ENCODE peak calls at places on chromosomes 7 and 10, in seven cellular contexts. One of them, this sample, is unnamed.

GRCh38 chr10:79381804-79382221 is 34.5 kb downstream of the PPIF start:
- DNase-seq in activated CD8-positive, alpha-beta memory T cell treated with anti-CD3 and anti-CD28 coated beads for 1 hour: no peak
- DNase-seq in dorsolateral prefrontal cortex: no peak
- DNase-seq in stimulated activated effector memory CD8-positive, alpha-beta T cell treated with anti-CD3 and anti-CD28 coated beads, Interleukin-12 subunit alpha, Interleukin-12 subunit beta, amount 100 ng/mL, for 72 hours: no peak
- DNase-seq in left cardiac atrium: peak; percentile 81
- DNase-seq in A549: no peak
- DNase-seq in tibial nerve: no peak
- DNase-seq in this sample: no peak

GRCh38 chr10:132575320-132576201 is 38.0 kb downstream of the INPP5A start:
- DNase-seq in activated CD8-positive, alpha-beta memory T cell treated with anti-CD3 and anti-CD28 coated beads for 1 hour: no peak
- DNase-seq in dorsolateral prefrontal cortex: no peak
- DNase-seq in stimulated activated effector memory CD8-positive, alpha-beta T cell treated with anti-CD3 and anti-CD28 coated beads, Interleukin-12 subunit alpha, Interleukin-12 subunit beta, amount 100 ng/mL, for 72 hours: peak; percentile 71
- DNase-seq in left cardiac atrium: peak; percentile 62
- DNase-seq in A549: no peak
- DNase-seq in tibial nerve: no peak
- DNase-seq in this sample: no peak

GRCh38 chr7:44697136-44698045 is 51.3 kb upstream of the ZMIZ2 start:
- DNase-seq in activated CD8-positive, alpha-beta memory T cell treated with anti-CD3 and anti-CD28 coated beads for 1 hour: no peak
- DNase-seq in dorsolateral prefrontal cortex: no peak
- DNase-seq in stimulated activated effector memory CD8-positive, alpha-beta T cell treated with anti-CD3 and anti-CD28 coated beads, Interleukin-12 subunit alpha, Interleukin-12 subunit beta, amount 100 ng/mL, for 72 hours: no peak
- DNase-seq in left cardiac atrium: no peak
- DNase-seq in A549: no peak
- DNase-seq in tibial nerve: no peak
- DNase-seq in this sample: no peak

GRCh38 chr10:78516741-78517140 is 483.1 kb downstream of the RPS24 start:
- DNase-seq in activated CD8-positive, alpha-beta memory T cell treated with anti-CD3 and anti-CD28 coated beads for 1 hour: no peak
- DNase-seq in dorsolateral prefrontal cortex: no peak
- DNase-seq in stimulated activated effector memory CD8-positive, alpha-beta T cell treated with anti-CD3 and anti-CD28 coated beads, Interleukin-12 subunit alpha, Interleukin-12 subunit beta, amount 100 ng/mL, for 72 hours: no peak
- DNase-seq in left cardiac atrium: no peak
- DNase-seq in A549: no peak
- DNase-seq in tibial nerve: no peak
- DNase-seq in this sample: no peak

GRCh38 chr10:71005337-71006305 is 117.3 kb upstream of the PCBD1 start:
- DNase-seq in activated CD8-positive, alpha-beta memory T cell treated with anti-CD3 and anti-CD28 coated beads for 1 hour: no peak
- DNase-seq in dorsolateral prefrontal cortex: no peak
- DNase-seq in stimulated activated effector memory CD8-positive, alpha-beta T cell treated with anti-CD3 and anti-CD28 coated beads, Interleukin-12 subunit alpha, Interleukin-12 subunit beta, amount 100 ng/mL, for 72 hours: no peak
- DNase-seq in left cardiac atrium: peak; percentile 45
- DNase-seq in A549: no peak
- DNase-seq in tibial nerve: no peak
- DNase-seq in this sample: no peak

GRCh38 chr10:43263551-43264323 is 3.1 kb downstream of the RASGEF1A start:
- DNase-seq in activated CD8-positive, alpha-beta memory T cell treated with anti-CD3 and anti-CD28 coated beads for 1 hour: no peak
- DNase-seq in dorsolateral prefrontal cortex: no peak
- DNase-seq in stimulated activated effector memory CD8-positive, alpha-beta T cell treated with anti-CD3 and anti-CD28 coated beads, Interleukin-12 subunit alpha, Interleukin-12 subunit beta, amount 100 ng/mL, for 72 hours: peak; percentile 49
- DNase-seq in left cardiac atrium: no peak
- DNase-seq in A549: peak; percentile 68
- DNase-seq in tibial nerve: no peak
- DNase-seq in this sample: no peak

GRCh38 chr10:110005716-110006115 is 2.1 kb upstream of the ADD3 start:
- DNase-seq in activated CD8-positive, alpha-beta memory T cell treated with anti-CD3 and anti-CD28 coated beads for 1 hour: no peak
- DNase-seq in dorsolateral prefrontal cortex: peak; percentile 48
- DNase-seq in stimulated activated effector memory CD8-positive, alpha-beta T cell treated with anti-CD3 and anti-CD28 coated beads, Interleukin-12 subunit alpha, Interleukin-12 subunit beta, amount 100 ng/mL, for 72 hours: no peak
- DNase-seq in left cardiac atrium: peak; percentile 35
- DNase-seq in A549: no peak
- DNase-seq in tibial nerve: no peak
- DNase-seq in this sample: no peak

GRCh38 chr10:43013065-43013464 is 63.8 kb upstream of the RET start:
- DNase-seq in activated CD8-positive, alpha-beta memory T cell treated with anti-CD3 and anti-CD28 coated beads for 1 hour: no peak
- DNase-seq in dorsolateral prefrontal cortex: no peak
- DNase-seq in stimulated activated effector memory CD8-positive, alpha-beta T cell treated with anti-CD3 and anti-CD28 coated beads, Interleukin-12 subunit alpha, Interleukin-12 subunit beta, amount 100 ng/mL, for 72 hours: no peak
- DNase-seq in left cardiac atrium: no peak
- DNase-seq in A549: no peak
- DNase-seq in tibial nerve: no peak
- DNase-seq in this sample: no peak

GRCh38 chr10:62681211-62681940 is 123.1 kb upstream of the ADO start:
- DNase-seq in activated CD8-positive, alpha-beta memory T cell treated with anti-CD3 and anti-CD28 coated beads for 1 hour: peak; percentile 42
- DNase-seq in dorsolateral prefrontal cortex: no peak
- DNase-seq in stimulated activated effector memory CD8-positive, alpha-beta T cell treated with anti-CD3 and anti-CD28 coated beads, Interleukin-12 subunit alpha, Interleukin-12 subunit beta, amount 100 ng/mL, for 72 hours: peak; percentile 83
- DNase-seq in left cardiac atrium: no peak
- DNase-seq in A549: no peak
- DNase-seq in tibial nerve: no peak
- DNase-seq in this sample: no peak

GRCh38 chr10:79327090-79327457 is 20.2 kb upstream of the PPIF start:
- DNase-seq in activated CD8-positive, alpha-beta memory T cell treated with anti-CD3 and anti-CD28 coated beads for 1 hour: no peak
- DNase-seq in dorsolateral prefrontal cortex: no peak
- DNase-seq in stimulated activated effector memory CD8-positive, alpha-beta T cell treated with anti-CD3 and anti-CD28 coated beads, Interleukin-12 subunit alpha, Interleukin-12 subunit beta, amount 100 ng/mL, for 72 hours: no peak
- DNase-seq in left cardiac atrium: peak; percentile 6
- DNase-seq in A549: no peak
- DNase-seq in tibial nerve: no peak
- DNase-seq in this sample: no peak

GRCh38 chr7:90596745-90597526 is 815 bp downstream of the CDK14 start:
- DNase-seq in activated CD8-positive, alpha-beta memory T cell treated with anti-CD3 and anti-CD28 coated beads for 1 hour: no peak
- DNase-seq in dorsolateral prefrontal cortex: no peak
- DNase-seq in stimulated activated effector memory CD8-positive, alpha-beta T cell treated with anti-CD3 and anti-CD28 coated beads, Interleukin-12 subunit alpha, Interleukin-12 subunit beta, amount 100 ng/mL, for 72 hours: no peak
- DNase-seq in left cardiac atrium: no peak
- DNase-seq in A549: no peak
- DNase-seq in tibial nerve: no peak
- DNase-seq in this sample: no peak

GRCh38 chr7:34059551-34059840 is 154.2 kb downstream of the BMPER start:
- DNase-seq in activated CD8-positive, alpha-beta memory T cell treated with anti-CD3 and anti-CD28 coated beads for 1 hour: no peak
- DNase-seq in dorsolateral prefrontal cortex: no peak
- DNase-seq in stimulated activated effector memory CD8-positive, alpha-beta T cell treated with anti-CD3 and anti-CD28 coated beads, Interleukin-12 subunit alpha, Interleukin-12 subunit beta, amount 100 ng/mL, for 72 hours: no peak
- DNase-seq in left cardiac atrium: no peak
- DNase-seq in A549: no peak
- DNase-seq in tibial nerve: no peak
- DNase-seq in this sample: no peak

GRCh38 chr7:45700556-45700955 is 126.4 kb downstream of the ADCY1 start:
- DNase-seq in activated CD8-positive, alpha-beta memory T cell treated with anti-CD3 and anti-CD28 coated beads for 1 hour: no peak
- DNase-seq in dorsolateral prefrontal cortex: no peak
- DNase-seq in stimulated activated effector memory CD8-positive, alpha-beta T cell treated with anti-CD3 and anti-CD28 coated beads, Interleukin-12 subunit alpha, Interleukin-12 subunit beta, amount 100 ng/mL, for 72 hours: no peak
- DNase-seq in left cardiac atrium: no peak
- DNase-seq in A549: no peak
- DNase-seq in tibial nerve: peak; percentile 34
- DNase-seq in this sample: no peak

GRCh38 chr7:94149776-94150545 is 145.8 kb upstream of the BET1 start:
- DNase-seq in activated CD8-positive, alpha-beta memory T cell treated with anti-CD3 and anti-CD28 coated beads for 1 hour: no peak
- DNase-seq in dorsolateral prefrontal cortex: no peak
- DNase-seq in stimulated activated effector memory CD8-positive, alpha-beta T cell treated with anti-CD3 and anti-CD28 coated beads, Interleukin-12 subunit alpha, Interleukin-12 subunit beta, amount 100 ng/mL, for 72 hours: no peak
- DNase-seq in left cardiac atrium: no peak
- DNase-seq in A549: no peak
- DNase-seq in tibial nerve: no peak
- DNase-seq in this sample: no peak

GRCh38 chr7:129958643-129959479 is 6.1 kb upstream of the UBE2H start:
- DNase-seq in activated CD8-positive, alpha-beta memory T cell treated with anti-CD3 and anti-CD28 coated beads for 1 hour: no peak
- DNase-seq in dorsolateral prefrontal cortex: no peak
- DNase-seq in stimulated activated effector memory CD8-positive, alpha-beta T cell treated with anti-CD3 and anti-CD28 coated beads, Interleukin-12 subunit alpha, Interleukin-12 subunit beta, amount 100 ng/mL, for 72 hours: no peak
- DNase-seq in left cardiac atrium: peak; percentile 75
- DNase-seq in A549: peak; percentile 90
- DNase-seq in tibial nerve: no peak
- DNase-seq in this sample: peak; percentile 64